ENCODE peak calls at places on chromosomes 2 and 18, in eight cellular contexts. J is CD8-positive, alpha-beta memory T cell; Q is lower lobe of right lung; C is A673; B is fibroblast of lung; X is left ventricle myocardium inferior; S is kidney; R is effector memory CD4-positive, alpha-beta T cell. I is an unnamed sample.

GRCh38 chr2:223855426-223855825 is 18.0 kb upstream of the AP1S3 start:
- DNase-seq in J (no peak), Q (no peak), C (no peak), B (peak; percentile 18), X (no peak), S (no peak), R (no peak), I (no peak)

GRCh38 chr2:27773959-27774358 is 2.4 kb downstream of the MRPL33 start:
- DNase-seq in J (no peak), Q (no peak), C (no peak), B (no peak), X (no peak), S (no peak), R (no peak), I (no peak)

GRCh38 chr2:231965118-231965517 is 3.6 kb downstream of the DIS3L2 start:
- DNase-seq in J (peak; percentile 10), Q (no peak), C (no peak), B (no peak), X (no peak), S (no peak), R (no peak), I (no peak)

GRCh38 chr2:131038258-131039100 is 54.8 kb downstream of the FAM168B start:
- DNase-seq in J (no peak), Q (peak; percentile 26), C (no peak), B (no peak), X (no peak), S (no peak), R (no peak), I (no peak)

GRCh38 chr2:11534746-11535484 is 1.1 kb downstream of the GREB1 start:
- DNase-seq in J (no peak), Q (no peak), C (no peak), B (no peak), X (no peak), S (no peak), R (no peak), I (no peak)

GRCh38 chr2:147782521-147782920 is 62.3 kb upstream of the ACVR2A start:
- DNase-seq in J (no peak), Q (no peak), C (no peak), B (peak; percentile 92), X (no peak), S (no peak), R (no peak), I (no peak)

GRCh38 chr2:39487398-39488250 is 50.5 kb upstream of the MAP4K3 start:
- DNase-seq in J (no peak), Q (no peak), C (no peak), B (peak; percentile 87), X (no peak), S (no peak), R (no peak), I (no peak)

GRCh38 chr18:23884712-23885375 is 129.7 kb upstream of the TTC39C start:
- DNase-seq in J (peak; percentile 27), Q (peak; percentile 51), C (no peak), B (no peak), X (no peak), S (peak; percentile 88), R (no peak), I (peak; percentile 89)

GRCh38 chr18:13809521-13810252 is 14.3 kb upstream of the MC5R start:
- DNase-seq in J (no peak), Q (no peak), C (no peak), B (no peak), X (no peak), S (no peak), R (no peak), I (no peak)

GRCh38 chr2:140797718-140798117 is 1333.1 kb downstream of the LRP1B start:
- DNase-seq in J (no peak), Q (no peak), C (no peak), B (no peak), X (no peak), S (no peak), R (no peak), I (no peak)

GRCh38 chr2:96404446-96405373 is 69.1 kb downstream of the NCAPH start:
- DNase-seq in J (no peak), Q (peak; percentile 59), C (peak; percentile 72), B (no peak), X (peak; percentile 36), S (no peak), R (no peak), I (no peak)

GRCh38 chr2:240981871-240982800 is 16.3 kb upstream of the SNED1 start:
- DNase-seq in J (no peak), Q (peak; percentile 33), C (no peak), B (no peak), X (peak; percentile 5), S (peak; percentile 63), R (no peak), I (no peak)

GRCh38 chr2:101387151-101387807 is at the start of gene CREG2:
- DNase-seq in J (peak; percentile 56), Q (peak; percentile 77), C (peak; percentile 60), B (peak; percentile 59), X (peak; percentile 66), S (peak; percentile 90), R (peak; percentile 24), I (no peak)

GRCh38 chr2:240538031-240538780 is 19.6 kb downstream of the ANKMY1 start:
- DNase-seq in J (no peak), Q (no peak), C (no peak), B (no peak), X (no peak), S (no peak), R (no peak), I (no peak)

DNA sequence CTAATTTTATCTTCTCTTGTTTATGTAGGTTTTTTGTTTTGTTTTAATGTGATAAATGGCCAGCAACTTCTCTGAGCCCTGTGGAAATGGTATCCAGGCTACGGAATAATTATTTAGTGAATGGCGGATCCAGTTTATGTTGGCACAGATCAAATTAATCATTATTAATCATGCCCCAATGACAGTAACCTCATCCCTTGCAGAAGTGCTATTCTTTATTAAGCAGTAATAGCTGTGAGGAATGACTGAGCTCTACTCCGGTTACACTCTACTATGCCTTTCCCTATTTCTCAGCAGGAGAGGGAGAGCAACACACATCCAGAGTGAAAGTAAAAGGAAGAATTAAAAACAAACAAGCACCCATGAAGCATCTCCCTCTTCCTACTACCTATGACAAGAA is 84.8 kb downstream of the SETBP1 start:
- DNase-seq in J (no peak), Q (no peak), C (no peak), B (no peak), X (no peak), S (no peak), R (no peak), I (no peak)
- H3K9me3 ChIP-seq in J (no peaks in the 10 kb centered on the region), Q (no peaks in the 10 kb centered on the region), C (no peaks in the 10 kb centered on the region), B (no peaks in the 10 kb centered on the region), X (no peaks in the 10 kb centered on the region), S (no peaks in the 10 kb centered on the region), R (no peaks in the 10 kb centered on the region), I (no peaks in the 10 kb centered on the region)

GRCh38 chr2:3970791-3971190 is 267.4 kb downstream of the DCDC2C start:
- DNase-seq in J (no peak), Q (no peak), C (no peak), B (no peak), X (no peak), S (no peak), R (no peak), I (no peak)

GRCh38 chr2:3972377-3972776 is 269.0 kb downstream of the DCDC2C start:
- DNase-seq in J (no peak), Q (no peak), C (no peak), B (no peak), X (no peak), S (no peak), R (no peak), I (no peak)

GRCh38 chr2:3971313-3972192 is 268.2 kb downstream of the DCDC2C start:
- DNase-seq in J (no peak), Q (no peak), C (no peak), B (no peak), X (no peak), S (no peak), R (no peak), I (no peak)

GRCh38 chr2:3974765-3975164 is 271.4 kb downstream of the DCDC2C start:
- DNase-seq in J (no peak), Q (no peak), C (no peak), B (no peak), X (no peak), S (no peak), R (no peak), I (no peak)
- H3K9me3 ChIP-seq in J (no peaks in the 10 kb centered on the region), Q (no peaks in the 10 kb centered on the region), C (peaks cover 24% of the 10 kb centered on the region), B (peaks cover 9% of the 10 kb centered on the region), X (peaks cover 12% of the 10 kb centered on the region), S (no peaks in the 10 kb centered on the region), R (no peaks in the 10 kb centered on the region), I (no peaks in the 10 kb centered on the region)

DNA sequence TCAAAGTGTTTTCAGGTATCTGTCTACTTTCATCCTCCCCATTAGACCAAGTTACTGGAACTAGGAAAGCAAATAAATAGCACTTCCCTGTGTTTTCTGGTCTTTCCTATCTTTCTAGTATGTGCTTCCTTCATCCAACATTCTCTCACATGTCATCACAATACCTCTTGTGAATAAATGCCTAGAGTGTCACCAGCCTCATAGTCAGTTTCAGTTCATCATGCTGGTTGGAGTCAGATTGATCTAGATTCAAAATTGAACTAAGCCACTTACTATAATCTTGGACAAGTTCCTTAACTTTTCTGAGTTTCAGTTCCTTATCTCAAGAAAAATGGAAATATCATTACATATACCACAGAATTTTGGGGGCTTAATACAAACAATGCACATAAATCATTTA is 293.7 kb downstream of the FSIP2 start:
- DNase-seq in J (no peak), Q (no peak), C (no peak), B (no peak), X (no peak), S (no peak), R (no peak), I (no peak)
- H3K9me3 ChIP-seq in J (no peaks in the 10 kb centered on the region), Q (no peaks in the 10 kb centered on the region), C (no peaks in the 10 kb centered on the region), B (no peaks in the 10 kb centered on the region), X (no peaks in the 10 kb centered on the region), S (no peaks in the 10 kb centered on the region), R (no peaks in the 10 kb centered on the region), I (no peaks in the 10 kb centered on the region)

GRCh38 chr2:392921-393270 is 105.0 kb upstream of the ALKAL2 start:
- DNase-seq in J (peak; percentile 29), Q (no peak), C (no peak), B (no peak), X (no peak), S (no peak), R (no peak), I (no peak)

GRCh38 chr2:396903-397302 is 109.0 kb upstream of the ALKAL2 start:
- DNase-seq in J (no peak), Q (no peak), C (no peak), B (no peak), X (no peak), S (no peak), R (no peak), I (no peak)

GRCh38 chr2:397561-398325 is 109.9 kb upstream of the ALKAL2 start:
- DNase-seq in J (no peak), Q (no peak), C (no peak), B (no peak), X (no peak), S (no peak), R (no peak), I (no peak)

GRCh38 chr2:393711-394696 is 106.1 kb upstream of the ALKAL2 start:
- DNase-seq in J (peak; percentile 84), Q (no peak), C (peak; percentile 88), B (peak; percentile 80), X (no peak), S (peak; percentile 86), R (peak; percentile 53), I (no peak)

GRCh38 chr2:395886-396285 is 108.0 kb upstream of the ALKAL2 start:
- DNase-seq in J (no peak), Q (no peak), C (no peak), B (no peak), X (no peak), S (no peak), R (no peak), I (no peak)
- H3K9me3 ChIP-seq in J (no peaks in the 10 kb centered on the region), Q (no peaks in the 10 kb centered on the region), C (no peaks in the 10 kb centered on the region), B (no peaks in the 10 kb centered on the region), X (no peaks in the 10 kb centered on the region), S (no peaks in the 10 kb centered on the region), R (no peaks in the 10 kb centered on the region), I (no peaks in the 10 kb centered on the region)

I was measured in vagina.